ENCODE peak calls at places on chromosomes 2 and 18, in six cellular contexts. C is NCI-H1105; J is endodermal cell; Q is HFFc6; R is pancreas; O is activated CD8-positive, alpha-beta T cell treated with anti-CD3 and anti-CD28 coated beads, Interleukin-2, amount 10 ng/mL, durations not matched to agents 7 days and 5 days. V is an unnamed sample.

GRCh38 chr18:4455113-4455811 is at the start of gene DLGAP1:
- DNase-seq in C (peak), J (peak), Q (no peak), R (peak), O (no peak), V (no peak)

GRCh38 chr18:9218052-9218451 is 81.5 kb downstream of the ANKRD12 start:
- DNase-seq in C (no peak), J (no peak), Q (no peak), R (no peak), O (no peak), V (no peak)

GRCh38 chr2:189116984-189117383 is 62.6 kb downstream of the COL5A2 start:
- DNase-seq in C (no peak), J (no peak), Q (no peak), R (no peak), O (no peak), V (no peak)

GRCh38 chr2:25276569-25277465 is 64.9 kb downstream of the DNMT3A start:
- DNase-seq in C (no peak), J (peak), Q (no peak), R (peak), O (peak), V (peak)

GRCh38 chr2:188983427-188984101 is 9.4 kb downstream of the COL3A1 start:
- DNase-seq in C (no peak), J (no peak), Q (peak), R (no peak), O (no peak), V (no peak)

GRCh38 chr2:72974436-72974754 is 57.1 kb downstream of the EMX1 start:
- DNase-seq in C (no peak), J (no peak), Q (no peak), R (no peak), O (no peak), V (no peak)

GRCh38 chr18:75324686-75325257 is 102.7 kb downstream of the SMIM21 start:
- DNase-seq in C (no peak), J (no peak), Q (no peak), R (no peak), O (no peak), V (no peak)

GRCh38 chr2:141038341-141038740 is 1092.5 kb downstream of the LRP1B start:
- DNase-seq in C (no peak), J (no peak), Q (no peak), R (no peak), O (no peak), V (no peak)

GRCh38 chr2:85561280-85562212 is at the start of gene GGCX:
- DNase-seq in C (peak), J (peak), Q (peak), R (peak), O (peak), V (peak)

GRCh38 chr2:181123798-181124217 is 143.4 kb downstream of the UBE2E3 start:
- DNase-seq in C (no peak), J (peak), Q (no peak), R (no peak), O (peak), V (no peak)

GRCh38 chr18:79384834-79385233 is 10.9 kb upstream of the NFATC1 start:
- DNase-seq in C (no peak), J (peak), Q (no peak), R (no peak), O (no peak), V (no peak)

GRCh38 chr2:231378028-231378722 is 17.3 kb upstream of the B3GNT7 start:
- DNase-seq in C (no peak), J (no peak), Q (no peak), R (peak), O (no peak), V (no peak)

GRCh38 chr2:227428731-227429285 is 41.1 kb upstream of the SCYGR1 start:
- DNase-seq in C (no peak), J (no peak), Q (no peak), R (no peak), O (no peak), V (no peak)

GRCh38 chr2:84971799-84972790 is 1.1 kb downstream of the KCMF1 start:
- DNase-seq in C (peak), J (peak), Q (no peak), R (peak), O (peak), V (no peak)

GRCh38 chr2:219630770-219631405 is 3.5 kb downstream of the SLC4A3 start:
- DNase-seq in C (no peak), J (no peak), Q (no peak), R (no peak), O (no peak), V (peak)

GRCh38 chr2:234880551-234881211 is 71.1 kb upstream of the SH3BP4 start:
- DNase-seq in C (no peak), J (no peak), Q (peak), R (peak), O (no peak), V (no peak)

GRCh38 chr18:57432765-57433400 is 2.3 kb upstream of the ONECUT2 start:
- DNase-seq in C (no peak), J (no peak), Q (no peak), R (no peak), O (no peak), V (no peak)

GRCh38 chr18:9575558-9575957 is 38.8 kb downstream of the PPP4R1 start:
- DNase-seq in C (no peak), J (peak), Q (peak), R (peak), O (peak), V (peak)

GRCh38 chr2:85723707-85724360 is 29.7 kb downstream of the GNLY start:
- DNase-seq in C (no peak), J (no peak), Q (peak), R (no peak), O (no peak), V (no peak)

GRCh38 chr2:170714156-170715061 is 728 bp upstream of the SP5 start:
- DNase-seq in C (no peak), J (peak), Q (no peak), R (peak), O (no peak), V (peak)

GRCh38 chr2:30201990-30202389 is 29.3 kb upstream of the LBH start:
- DNase-seq in C (no peak), J (no peak), Q (no peak), R (no peak), O (no peak), V (no peak)

GRCh38 chr18:9536354-9537152 is 61.2 kb downstream of the RALBP1 start:
- DNase-seq in C (no peak), J (no peak), Q (peak), R (no peak), O (no peak), V (no peak)

GRCh38 chr2:192035731-192036442 is 158.8 kb downstream of the TMEFF2 start:
- DNase-seq in C (no peak), J (no peak), Q (peak), R (no peak), O (no peak), V (no peak)

GRCh38 chr2:86078801-86079545 is 26.7 kb downstream of the POLR1A start:
- DNase-seq in C (peak), J (no peak), Q (no peak), R (peak), O (peak), V (no peak)

GRCh38 chr2:235844561-235844960 is 323.6 kb downstream of the GBX2 start:
- DNase-seq in C (no peak), J (no peak), Q (no peak), R (no peak), O (no peak), V (no peak)

GRCh38 chr2:16035747-16036745 is 95.7 kb downstream of the MYCN start:
- DNase-seq in C (no peak), J (peak), Q (no peak), R (no peak), O (no peak), V (no peak)

GRCh38 chr2:71545572-71546274 is 92.4 kb downstream of the DYSF start:
- DNase-seq in C (peak), J (peak), Q (peak), R (peak), O (peak), V (peak)

GRCh38 chr18:75304678-75305557 is 94.3 kb downstream of the TSHZ1 start:
- DNase-seq in C (no peak), J (no peak), Q (no peak), R (no peak), O (peak), V (no peak)

GRCh38 chr2:234308814-234309195 is 188.1 kb downstream of the ARL4C start:
- DNase-seq in C (no peak), J (no peak), Q (no peak), R (no peak), O (peak), V (no peak)

GRCh38 chr18:48623468-48624220 is 84.8 kb downstream of the CTIF start:
- DNase-seq in C (no peak), J (no peak), Q (peak), R (no peak), O (no peak), V (peak)

GRCh38 chr18:2589345-2590060 is 18.1 kb downstream of the NDC80 start:
- DNase-seq in C (no peak), J (no peak), Q (no peak), R (no peak), O (no peak), V (no peak)

GRCh38 chr2:39620067-39620466 is 45.6 kb upstream of the TMEM178A start:
- DNase-seq in C (no peak), J (no peak), Q (peak), R (peak), O (peak), V (peak)

GRCh38 chr2:133986881-133987793 is 266.7 kb upstream of the MGAT5 start:
- DNase-seq in C (no peak), J (no peak), Q (no peak), R (no peak), O (no peak), V (no peak)

GRCh38 chr2:10434885-10435419 is 13.2 kb downstream of the ODC1 start:
- DNase-seq in C (peak), J (peak), Q (peak), R (peak), O (peak), V (peak)

GRCh38 chr18:74788657-74789056 is 191.0 kb downstream of the ZNF407 start:
- DNase-seq in C (no peak), J (no peak), Q (no peak), R (no peak), O (no peak), V (no peak)

GRCh38 chr2:192011196-192011595 is 164.3 kb upstream of the CAVIN2 start:
- DNase-seq in C (no peak), J (no peak), Q (no peak), R (no peak), O (no peak), V (no peak)

V was measured in K562.